ENCODE peak calls at places on chromosomes 1 and 21, in six cellular contexts. One of them, this sample, is unnamed.

GRCh38 chr1:238672262-238672661 is 714.1 kb upstream of the CHRM3 start:
- DNase-seq in C1 segment of cervical spinal cord: no peak
- DNase-seq in T-helper 1 cell: no peak
- DNase-seq in kidney tubule cell: no peak
- DNase-seq in NCI-H446: peak; percentile 9
- DNase-seq in anterior cingulate cortex: no peak
- DNase-seq in this sample: no peak

GRCh38 chr21:32427958-32428623 is 15.6 kb downstream of the EVA1C start:
- DNase-seq in C1 segment of cervical spinal cord: no peak
- DNase-seq in T-helper 1 cell: no peak
- DNase-seq in kidney tubule cell: no peak
- DNase-seq in NCI-H446: no peak
- DNase-seq in anterior cingulate cortex: no peak
- DNase-seq in this sample: no peak

GRCh38 chr1:149917590-149918144 is at the start of gene SV2A:
- DNase-seq in C1 segment of cervical spinal cord: peak; percentile 78
- DNase-seq in T-helper 1 cell: peak; percentile 50
- DNase-seq in kidney tubule cell: no peak
- DNase-seq in NCI-H446: peak; percentile 24
- DNase-seq in anterior cingulate cortex: peak; percentile 51
- DNase-seq in this sample: peak; percentile 55

GRCh38 chr1:72140222-72140621 is 142.1 kb downstream of the NEGR1 start:
- DNase-seq in C1 segment of cervical spinal cord: no peak
- DNase-seq in T-helper 1 cell: no peak
- DNase-seq in kidney tubule cell: peak; percentile 35
- DNase-seq in NCI-H446: no peak
- DNase-seq in anterior cingulate cortex: no peak
- DNase-seq in this sample: no peak

GRCh38 chr1:39317910-39318633 is 113.6 kb downstream of the MACF1 start:
- DNase-seq in C1 segment of cervical spinal cord: no peak
- DNase-seq in T-helper 1 cell: no peak
- DNase-seq in kidney tubule cell: peak; percentile 18
- DNase-seq in NCI-H446: no peak
- DNase-seq in anterior cingulate cortex: no peak
- DNase-seq in this sample: no peak

GRCh38 chr1:231986631-231987291 is 360.2 kb downstream of the DISC1 start:
- DNase-seq in C1 segment of cervical spinal cord: no peak
- DNase-seq in T-helper 1 cell: no peak
- DNase-seq in kidney tubule cell: no peak
- DNase-seq in NCI-H446: no peak
- DNase-seq in anterior cingulate cortex: no peak
- DNase-seq in this sample: no peak

GRCh38 chr1:170377011-170377410 is 155.0 kb upstream of the GORAB start:
- DNase-seq in C1 segment of cervical spinal cord: no peak
- DNase-seq in T-helper 1 cell: no peak
- DNase-seq in kidney tubule cell: no peak
- DNase-seq in NCI-H446: no peak
- DNase-seq in anterior cingulate cortex: no peak
- DNase-seq in this sample: no peak

GRCh38 chr1:30700528-30701265 is 22.7 kb downstream of the MATN1 start:
- DNase-seq in C1 segment of cervical spinal cord: peak; percentile 67
- DNase-seq in T-helper 1 cell: no peak
- DNase-seq in kidney tubule cell: peak; percentile 84
- DNase-seq in NCI-H446: no peak
- DNase-seq in anterior cingulate cortex: no peak
- DNase-seq in this sample: peak; percentile 74

GRCh38 chr1:41152622-41153044 is 89.5 kb downstream of the SCMH1 start:
- DNase-seq in C1 segment of cervical spinal cord: no peak
- DNase-seq in T-helper 1 cell: no peak
- DNase-seq in kidney tubule cell: peak; percentile 94
- DNase-seq in NCI-H446: peak; percentile 37
- DNase-seq in anterior cingulate cortex: no peak
- DNase-seq in this sample: no peak

GRCh38 chr1:30397576-30397975 is 325.8 kb downstream of the MATN1 start:
- DNase-seq in C1 segment of cervical spinal cord: no peak
- DNase-seq in T-helper 1 cell: no peak
- DNase-seq in kidney tubule cell: no peak
- DNase-seq in NCI-H446: no peak
- DNase-seq in anterior cingulate cortex: no peak
- DNase-seq in this sample: no peak

GRCh38 chr1:179046808-179047636 is 21.3 kb downstream of the FAM20B start:
- DNase-seq in C1 segment of cervical spinal cord: no peak
- DNase-seq in T-helper 1 cell: no peak
- DNase-seq in kidney tubule cell: no peak
- DNase-seq in NCI-H446: no peak
- DNase-seq in anterior cingulate cortex: no peak
- DNase-seq in this sample: no peak

GRCh38 chr1:85578321-85579295 is 2.0 kb upstream of the CCN1 start:
- DNase-seq in C1 segment of cervical spinal cord: no peak
- DNase-seq in T-helper 1 cell: no peak
- DNase-seq in kidney tubule cell: peak; percentile 72
- DNase-seq in NCI-H446: no peak
- DNase-seq in anterior cingulate cortex: no peak
- DNase-seq in this sample: no peak

GRCh38 chr1:46065405-46065804 is 67.0 kb downstream of the PIK3R3 start:
- DNase-seq in C1 segment of cervical spinal cord: no peak
- DNase-seq in T-helper 1 cell: peak; percentile 18
- DNase-seq in kidney tubule cell: peak; percentile 63
- DNase-seq in NCI-H446: no peak
- DNase-seq in anterior cingulate cortex: no peak
- DNase-seq in this sample: no peak

GRCh38 chr1:17633654-17634053 is 94.2 kb downstream of the ARHGEF10L start:
- DNase-seq in C1 segment of cervical spinal cord: no peak
- DNase-seq in T-helper 1 cell: no peak
- DNase-seq in kidney tubule cell: peak; percentile 91
- DNase-seq in NCI-H446: no peak
- DNase-seq in anterior cingulate cortex: no peak
- DNase-seq in this sample: no peak

GRCh38 chr1:221946768-221947167 is 204.9 kb upstream of the DUSP10 start:
- DNase-seq in C1 segment of cervical spinal cord: no peak
- DNase-seq in T-helper 1 cell: no peak
- DNase-seq in kidney tubule cell: no peak
- DNase-seq in NCI-H446: no peak
- DNase-seq in anterior cingulate cortex: no peak
- DNase-seq in this sample: no peak

GRCh38 chr1:59173721-59174120 is 123.2 kb upstream of the FGGY start:
- DNase-seq in C1 segment of cervical spinal cord: no peak
- DNase-seq in T-helper 1 cell: no peak
- DNase-seq in kidney tubule cell: peak; percentile 49
- DNase-seq in NCI-H446: no peak
- DNase-seq in anterior cingulate cortex: no peak
- DNase-seq in this sample: no peak

GRCh38 chr1:247435026-247435770 is 19.2 kb downstream of the NLRP3 start:
- DNase-seq in C1 segment of cervical spinal cord: no peak
- DNase-seq in T-helper 1 cell: no peak
- DNase-seq in kidney tubule cell: no peak
- DNase-seq in NCI-H446: no peak
- DNase-seq in anterior cingulate cortex: no peak
- DNase-seq in this sample: no peak

GRCh38 chr1:160416369-160416768 is 16.0 kb downstream of the VANGL2 start:
- DNase-seq in C1 segment of cervical spinal cord: no peak
- DNase-seq in T-helper 1 cell: no peak
- DNase-seq in kidney tubule cell: peak; percentile 62
- DNase-seq in NCI-H446: peak; percentile 1
- DNase-seq in anterior cingulate cortex: no peak
- DNase-seq in this sample: no peak

GRCh38 chr21:44372616-44373015 is 19.2 kb downstream of the TRPM2 start:
- DNase-seq in C1 segment of cervical spinal cord: no peak
- DNase-seq in T-helper 1 cell: no peak
- DNase-seq in kidney tubule cell: no peak
- DNase-seq in NCI-H446: no peak
- DNase-seq in anterior cingulate cortex: no peak
- DNase-seq in this sample: no peak

GRCh38 chr21:26513212-26513611 is 59.9 kb downstream of the CYYR1 start:
- DNase-seq in C1 segment of cervical spinal cord: no peak
- DNase-seq in T-helper 1 cell: no peak
- DNase-seq in kidney tubule cell: peak; percentile 60
- DNase-seq in NCI-H446: no peak
- DNase-seq in anterior cingulate cortex: no peak
- DNase-seq in this sample: no peak

GRCh38 chr1:208499601-208500000 is 255.4 kb upstream of the PLXNA2 start:
- DNase-seq in C1 segment of cervical spinal cord: no peak
- DNase-seq in T-helper 1 cell: no peak
- DNase-seq in kidney tubule cell: no peak
- DNase-seq in NCI-H446: no peak
- DNase-seq in anterior cingulate cortex: no peak
- DNase-seq in this sample: no peak

GRCh38 chr21:37047079-37047478 is 25.8 kb downstream of the PIGP start:
- DNase-seq in C1 segment of cervical spinal cord: no peak
- DNase-seq in T-helper 1 cell: no peak
- DNase-seq in kidney tubule cell: peak; percentile 73
- DNase-seq in NCI-H446: no peak
- DNase-seq in anterior cingulate cortex: no peak
- DNase-seq in this sample: no peak

GRCh38 chr1:237760981-237761380 is 129.7 kb downstream of the ZP4 start:
- DNase-seq in C1 segment of cervical spinal cord: no peak
- DNase-seq in T-helper 1 cell: no peak
- DNase-seq in kidney tubule cell: no peak
- DNase-seq in NCI-H446: no peak
- DNase-seq in anterior cingulate cortex: no peak
- DNase-seq in this sample: no peak

GRCh38 chr1:185207980-185208602 is 51.1 kb downstream of the SWT1 start:
- DNase-seq in C1 segment of cervical spinal cord: no peak
- DNase-seq in T-helper 1 cell: no peak
- DNase-seq in kidney tubule cell: no peak
- DNase-seq in NCI-H446: no peak
- DNase-seq in anterior cingulate cortex: no peak
- DNase-seq in this sample: no peak

GRCh38 chr1:155463865-155464264 is 98.7 kb downstream of the ASH1L start:
- DNase-seq in C1 segment of cervical spinal cord: no peak
- DNase-seq in T-helper 1 cell: no peak
- DNase-seq in kidney tubule cell: peak; percentile 74
- DNase-seq in NCI-H446: no peak
- DNase-seq in anterior cingulate cortex: no peak
- DNase-seq in this sample: no peak

GRCh38 chr21:14206222-14206621 is 4.5 kb downstream of the LIPI start:
- DNase-seq in C1 segment of cervical spinal cord: no peak
- DNase-seq in T-helper 1 cell: no peak
- DNase-seq in kidney tubule cell: no peak
- DNase-seq in NCI-H446: no peak
- DNase-seq in anterior cingulate cortex: no peak
- DNase-seq in this sample: no peak

GRCh38 chr21:24204641-24205040 is 1402.6 kb downstream of the MRPL39 start:
- DNase-seq in C1 segment of cervical spinal cord: no peak
- DNase-seq in T-helper 1 cell: no peak
- DNase-seq in kidney tubule cell: no peak
- DNase-seq in NCI-H446: no peak
- DNase-seq in anterior cingulate cortex: no peak
- DNase-seq in this sample: no peak

GRCh38 chr1:156750191-156750931 is 1.1 kb downstream of the HDGF start:
- DNase-seq in C1 segment of cervical spinal cord: peak; percentile 40
- DNase-seq in T-helper 1 cell: no peak
- DNase-seq in kidney tubule cell: peak; percentile 85
- DNase-seq in NCI-H446: no peak
- DNase-seq in anterior cingulate cortex: no peak
- DNase-seq in this sample: no peak

GRCh38 chr1:92907949-92908684 is 53.1 kb downstream of the DIPK1A start:
- DNase-seq in C1 segment of cervical spinal cord: no peak
- DNase-seq in T-helper 1 cell: no peak
- DNase-seq in kidney tubule cell: peak; percentile 52
- DNase-seq in NCI-H446: no peak
- DNase-seq in anterior cingulate cortex: no peak
- DNase-seq in this sample: no peak

GRCh38 chr1:71857862-71858261 is 424.5 kb downstream of the NEGR1 start:
- DNase-seq in C1 segment of cervical spinal cord: no peak
- DNase-seq in T-helper 1 cell: no peak
- DNase-seq in kidney tubule cell: no peak
- DNase-seq in NCI-H446: peak; percentile 65
- DNase-seq in anterior cingulate cortex: no peak
- DNase-seq in this sample: no peak